ENCODE peak calls at places on chromosomes 5 and 9, in nine cellular contexts. E, K, P, N, D, J, T, G and X are unnamed samples.

GRCh38 chr5:133434336-133434735 is 178.0 kb downstream of the FSTL4 start:
- DNase-seq in J (no peak), D (no peak), K (no peak), N (no peak), E (no peak), P (no peak), G (no peak), T (no peak), X (no peak)

GRCh38 chr9:37929441-37929895 is 25.5 kb upstream of the SLC25A51 start:
- DNase-seq in K (no peak), J (no peak), N (no peak), G (no peak), P (no peak), T (no peak), E (no peak), D (no peak), X (no peak)

GRCh38 chr9:68446836-68447235 is 90.4 kb downstream of the PGM5 start:
- DNase-seq in E (no peak), K (peak; percentile 39), J (no peak), N (no peak), T (peak; percentile 95), P (no peak), G (no peak), D (no peak), X (no peak)

GRCh38 chr5:135010502-135011354 is 23.3 kb downstream of the PITX1 start:
- DNase-seq in N (peak; percentile 18), P (no peak), G (no peak), K (no peak), T (no peak), E (peak; percentile 10), J (no peak), D (peak; percentile 24), X (no peak)

GRCh38 chr5:100789641-100790160 is 113.4 kb downstream of the ST8SIA4 start:
- DNase-seq in K (no peak), E (no peak), P (no peak), G (no peak), T (no peak), J (no peak), D (no peak), N (no peak), X (no peak)

GRCh38 chr5:96870094-96871021 is 5.9 kb upstream of the ERAP2 start:
- DNase-seq in G (no peak), J (no peak), E (no peak), N (no peak), T (no peak), P (no peak), D (no peak), K (no peak), X (no peak)

GRCh38 chr5:68406767-68407232 is 191.2 kb downstream of the PIK3R1 start:
- DNase-seq in K (peak; percentile 34), P (peak; percentile 51), E (peak; percentile 37), D (peak; percentile 29), J (no peak), G (peak; percentile 27), T (no peak), N (no peak), X (no peak)

GRCh38 chr9:136505406-136506403 is 22.9 kb upstream of the SEC16A start:
- DNase-seq in G (no peak), D (no peak), E (no peak), K (no peak), P (no peak), T (no peak), J (no peak), N (no peak), X (no peak)

GRCh38 chr5:179284751-179285191 is 60.5 kb downstream of the ADAMTS2 start:
- DNase-seq in K (no peak), P (no peak), G (no peak), J (no peak), T (peak; percentile 41), D (no peak), N (no peak), E (peak; percentile 71), X (no peak)

GRCh38 chr9:115115924-115116323 is 2.0 kb downstream of the TNC start:
- DNase-seq in D (no peak), K (no peak), G (no peak), E (no peak), N (no peak), T (no peak), P (no peak), J (no peak), X (no peak)

GRCh38 chr5:131997727-131998117 is 13.7 kb downstream of the ACSL6 start:
- DNase-seq in T (no peak), K (no peak), D (no peak), N (no peak), J (no peak), G (no peak), E (no peak), P (no peak), X (no peak)
- H3K27ac ChIP-seq in T (no peak overlapping the region), K (no peak overlapping the region), D (no peak overlapping the region), N (peak overlapping the region; percentile 97), J (no peak overlapping the region), G (no peak overlapping the region), E (no peak overlapping the region), P (no peak overlapping the region), X (no peak overlapping the region)

DNA sequence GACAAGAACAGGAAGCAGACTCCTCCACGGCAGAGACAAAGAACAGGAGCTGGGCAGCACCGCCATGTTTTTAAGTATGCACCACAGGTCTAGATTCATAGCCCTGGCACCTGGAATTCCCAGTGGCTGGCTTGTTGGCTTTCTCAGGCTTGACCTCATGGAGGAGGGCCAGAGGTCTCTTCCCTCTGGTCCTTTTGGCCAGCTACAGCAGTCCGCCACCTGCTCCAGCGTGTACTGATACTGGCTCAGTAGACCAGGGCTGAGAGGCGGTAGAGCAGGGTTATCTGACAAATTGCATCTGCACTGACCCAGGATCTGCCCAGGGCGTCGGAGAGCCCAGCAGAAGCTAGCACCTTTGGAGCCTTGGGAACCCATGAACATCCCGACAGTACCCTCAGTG is 90.6 kb upstream of the OTULINL start:
- DNase-seq in G (no peak), E (peak; percentile 20), P (no peak), N (no peak), J (no peak), D (no peak), T (no peak), K (no peak), X (no peak)
- TF ChIP-seq EP300 in G (no peak), E (no peak), P (no peak), N (no peak), J (no peak), D (no peak), T (no peak), K (no peak), X (no peak)

GRCh38 chr5:111685969-111686368 is 71.0 kb downstream of the NREP start:
- DNase-seq in G (no peak), T (no peak), J (no peak), E (no peak), N (peak; percentile 63), K (no peak), D (no peak), P (peak; percentile 12), X (no peak)
- TF ChIP-seq CTCF in G (no peak), T (no peak), J (no peak), E (no peak), N (peak; percentile 82), K (no peak), D (no peak), P (peak; percentile 24), X (no peak)

DNA sequence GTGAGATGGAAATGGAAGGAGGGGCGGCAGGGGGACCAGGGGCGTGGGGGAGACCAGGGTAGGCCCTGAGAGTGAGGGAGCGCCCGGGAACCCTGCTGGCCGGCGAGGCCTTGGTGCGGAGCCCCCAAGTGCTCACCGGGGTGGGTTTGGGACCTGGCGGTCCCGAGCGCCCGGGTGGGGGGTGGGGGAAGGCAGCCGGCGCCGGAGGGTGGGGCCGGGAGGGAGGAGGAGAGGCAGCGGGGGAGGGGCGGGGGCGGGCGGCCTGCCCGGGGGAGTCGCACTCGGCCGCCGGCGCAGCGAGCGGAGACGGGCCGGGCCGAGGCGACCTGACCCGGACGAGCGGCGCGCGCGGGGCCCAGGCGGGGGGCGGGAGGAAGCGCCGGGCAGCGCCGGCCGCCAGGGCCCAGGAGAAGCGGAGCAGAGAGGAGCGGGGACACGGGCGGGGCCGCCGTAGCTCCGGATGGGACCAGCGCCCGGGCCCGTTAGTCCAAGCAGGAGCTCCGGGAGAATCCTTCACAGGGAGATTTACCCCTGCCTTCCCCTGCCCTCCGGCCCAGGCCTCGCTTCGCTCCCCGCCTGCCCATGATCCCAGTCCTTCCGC is at the start of gene NPR2:
- DNase-seq in T (peak; percentile 75), D (no peak), G (peak; percentile 12), E (peak; percentile 71), K (no peak), N (no peak), P (no peak), J (no peak), X (peak; percentile 69)
- H3K27ac ChIP-seq in T (peak within 1 kb of the TSS; percentile 79), D (peak within 1 kb of the TSS; percentile 84), G (no peak within 1 kb of the TSS), E (no peak within 1 kb of the TSS), K (peak within 1 kb of the TSS; percentile 79), N (no peak within 1 kb of the TSS), P (peak within 1 kb of the TSS; percentile 22), J (peak within 1 kb of the TSS; percentile 52), X (peak within 1 kb of the TSS; percentile 41)

DNA sequence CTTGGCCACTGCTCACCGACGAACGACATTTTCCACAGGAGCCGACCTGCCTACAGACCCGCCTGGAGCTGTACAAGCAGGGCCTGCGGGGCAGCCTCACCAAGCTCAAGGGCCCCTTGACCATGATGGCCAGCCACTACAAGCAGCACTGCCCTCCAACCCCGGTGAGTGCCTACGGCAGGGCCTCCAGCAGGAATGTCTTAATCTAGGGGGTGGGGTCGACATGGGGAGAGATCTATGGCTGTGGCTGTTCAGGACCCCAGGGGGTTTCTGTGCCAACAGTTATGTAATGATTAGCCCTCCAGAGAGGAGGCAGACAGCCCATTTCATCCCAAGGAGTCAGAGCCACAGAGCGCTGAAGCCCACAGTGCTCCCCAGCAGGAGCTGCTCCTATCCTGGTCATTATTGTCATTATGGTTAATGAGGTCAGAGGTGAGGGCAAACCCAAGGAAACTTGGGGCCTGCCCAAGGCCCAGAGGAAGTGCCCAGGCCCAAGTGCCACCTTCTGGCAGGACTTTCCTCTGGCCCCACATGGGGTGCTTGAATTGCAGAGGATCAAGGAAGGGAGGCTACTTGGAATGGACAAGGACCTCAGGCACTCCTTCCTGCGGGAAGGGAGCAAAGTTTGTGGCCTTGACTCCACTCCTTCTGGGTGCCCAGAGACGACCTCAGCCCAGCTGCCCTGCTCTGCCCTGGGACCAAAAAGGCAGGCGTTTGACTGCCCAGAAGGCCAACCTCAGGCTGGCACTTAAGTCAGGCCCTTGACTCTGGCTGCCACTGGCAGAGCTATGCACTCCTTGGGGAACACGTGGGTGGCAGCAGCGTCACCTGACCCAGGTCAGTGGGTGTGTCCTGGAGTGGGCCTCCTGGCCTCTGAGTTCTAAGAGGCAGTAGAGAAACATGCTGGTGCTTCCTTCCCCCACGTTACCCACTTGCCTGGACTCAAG is 1.5 kb downstream of the CSF2 start:
- DNase-seq in P (peak; percentile 14), T (no peak), E (no peak), N (no peak), J (no peak), K (no peak), G (peak; percentile 72), D (no peak), X (no peak)
- TF ChIP-seq EP300 in P (no peak), T (no peak), E (no peak), N (no peak), J (no peak), K (no peak), G (no peak), D (no peak), X (no peak)